ENCODE peak calls at places on chromosomes 6 and 20, in ten cellular contexts. One of them, this sample, is unnamed.

GRCh38 chr20:41168281-41169183 is 31.2 kb downstream of the PLCG1 start:
- DNase-seq in NCI-H226: no peak
- DNase-seq in GM13976: no peak
- DNase-seq in ELR: no peak
- DNase-seq in CD8-positive, alpha-beta memory T cell: no peak
- DNase-seq in KBM-7: no peak
- DNase-seq in activated naive CD4-positive, alpha-beta T cell: no peak
- DNase-seq in lung: no peak
- DNase-seq in iris pigment epithelial cell: no peak
- DNase-seq in DND-41: no peak
- DNase-seq in this sample: peak

GRCh38 chr6:17115251-17116089 is 13.6 kb downstream of the STMND1 start:
- DNase-seq in CD8-positive, alpha-beta memory T cell: no peak
- DNase-seq in ELR: peak
- DNase-seq in GM13976: no peak
- DNase-seq in NCI-H226: peak
- DNase-seq in DND-41: no peak
- DNase-seq in lung: no peak
- DNase-seq in iris pigment epithelial cell: peak
- DNase-seq in KBM-7: no peak
- DNase-seq in activated naive CD4-positive, alpha-beta T cell: no peak
- DNase-seq in this sample: no peak

GRCh38 chr6:112683926-112684325 is 336.8 kb downstream of the RFPL4B start:
- DNase-seq in activated naive CD4-positive, alpha-beta T cell: no peak
- DNase-seq in ELR: peak
- DNase-seq in DND-41: no peak
- DNase-seq in lung: no peak
- DNase-seq in GM13976: no peak
- DNase-seq in iris pigment epithelial cell: peak
- DNase-seq in NCI-H226: peak
- DNase-seq in CD8-positive, alpha-beta memory T cell: no peak
- DNase-seq in KBM-7: no peak
- DNase-seq in this sample: peak

GRCh38 chr6:146914563-146915483 is 289.4 kb upstream of the STXBP5 start:
- DNase-seq in NCI-H226: peak
- DNase-seq in GM13976: no peak
- DNase-seq in iris pigment epithelial cell: peak
- DNase-seq in DND-41: no peak
- DNase-seq in CD8-positive, alpha-beta memory T cell: no peak
- DNase-seq in KBM-7: peak
- DNase-seq in ELR: peak
- DNase-seq in lung: no peak
- DNase-seq in activated naive CD4-positive, alpha-beta T cell: no peak
- DNase-seq in this sample: peak

GRCh38 chr6:5681480-5681879 is 325.2 kb downstream of the NRN1 start:
- DNase-seq in lung: no peak
- DNase-seq in KBM-7: no peak
- DNase-seq in CD8-positive, alpha-beta memory T cell: no peak
- DNase-seq in ELR: no peak
- DNase-seq in activated naive CD4-positive, alpha-beta T cell: no peak
- DNase-seq in DND-41: no peak
- DNase-seq in GM13976: peak
- DNase-seq in NCI-H226: no peak
- DNase-seq in iris pigment epithelial cell: no peak
- DNase-seq in this sample: peak

GRCh38 chr20:51616060-51616459 is 73.5 kb upstream of the NFATC2 start:
- DNase-seq in NCI-H226: no peak
- DNase-seq in KBM-7: no peak
- DNase-seq in DND-41: no peak
- DNase-seq in GM13976: no peak
- DNase-seq in iris pigment epithelial cell: no peak
- DNase-seq in ELR: peak
- DNase-seq in lung: no peak
- DNase-seq in activated naive CD4-positive, alpha-beta T cell: no peak
- DNase-seq in CD8-positive, alpha-beta memory T cell: no peak
- DNase-seq in this sample: no peak

GRCh38 chr20:45545754-45546453 is 1.3 kb downstream of the EPPIN start:
- DNase-seq in iris pigment epithelial cell: peak
- DNase-seq in DND-41: no peak
- DNase-seq in NCI-H226: peak
- DNase-seq in GM13976: peak
- DNase-seq in KBM-7: peak
- DNase-seq in CD8-positive, alpha-beta memory T cell: no peak
- DNase-seq in lung: no peak
- DNase-seq in activated naive CD4-positive, alpha-beta T cell: no peak
- DNase-seq in ELR: peak
- DNase-seq in this sample: peak

GRCh38 chr6:142055219-142055618 is 77.5 kb upstream of the GJE1 start:
- DNase-seq in NCI-H226: no peak
- DNase-seq in DND-41: no peak
- DNase-seq in CD8-positive, alpha-beta memory T cell: no peak
- DNase-seq in GM13976: no peak
- DNase-seq in KBM-7: no peak
- DNase-seq in iris pigment epithelial cell: no peak
- DNase-seq in activated naive CD4-positive, alpha-beta T cell: no peak
- DNase-seq in lung: no peak
- DNase-seq in ELR: no peak
- DNase-seq in this sample: no peak

GRCh38 chr6:158853072-158853871 is 34.1 kb upstream of the EZR start:
- DNase-seq in activated naive CD4-positive, alpha-beta T cell: peak
- DNase-seq in lung: peak
- DNase-seq in GM13976: peak
- DNase-seq in iris pigment epithelial cell: peak
- DNase-seq in DND-41: peak
- DNase-seq in ELR: peak
- DNase-seq in CD8-positive, alpha-beta memory T cell: peak
- DNase-seq in KBM-7: peak
- DNase-seq in NCI-H226: peak
- DNase-seq in this sample: peak

GRCh38 chr6:80508885-80509630 is 402.6 kb downstream of the BCKDHB start:
- DNase-seq in ELR: no peak
- DNase-seq in GM13976: no peak
- DNase-seq in CD8-positive, alpha-beta memory T cell: no peak
- DNase-seq in KBM-7: no peak
- DNase-seq in activated naive CD4-positive, alpha-beta T cell: no peak
- DNase-seq in lung: no peak
- DNase-seq in iris pigment epithelial cell: peak
- DNase-seq in DND-41: no peak
- DNase-seq in NCI-H226: no peak
- DNase-seq in this sample: no peak

GRCh38 chr6:3849681-3850450 is 693 bp downstream of the FAM50B start:
- DNase-seq in lung: no peak
- DNase-seq in NCI-H226: no peak
- DNase-seq in iris pigment epithelial cell: peak
- DNase-seq in DND-41: no peak
- DNase-seq in KBM-7: no peak
- DNase-seq in activated naive CD4-positive, alpha-beta T cell: peak
- DNase-seq in ELR: peak
- DNase-seq in CD8-positive, alpha-beta memory T cell: no peak
- DNase-seq in GM13976: peak
- DNase-seq in this sample: peak

GRCh38 chr6:119952696-119953095 is 603.1 kb upstream of the MAN1A1 start:
- DNase-seq in activated naive CD4-positive, alpha-beta T cell: no peak
- DNase-seq in GM13976: no peak
- DNase-seq in NCI-H226: no peak
- DNase-seq in lung: no peak
- DNase-seq in CD8-positive, alpha-beta memory T cell: no peak
- DNase-seq in DND-41: no peak
- DNase-seq in KBM-7: no peak
- DNase-seq in ELR: no peak
- DNase-seq in iris pigment epithelial cell: no peak
- DNase-seq in this sample: no peak

GRCh38 chr6:45057711-45058110 is 270.4 kb upstream of the RUNX2 start:
- DNase-seq in NCI-H226: no peak
- DNase-seq in DND-41: no peak
- DNase-seq in GM13976: no peak
- DNase-seq in CD8-positive, alpha-beta memory T cell: no peak
- DNase-seq in lung: no peak
- DNase-seq in KBM-7: no peak
- DNase-seq in ELR: no peak
- DNase-seq in iris pigment epithelial cell: no peak
- DNase-seq in activated naive CD4-positive, alpha-beta T cell: no peak
- DNase-seq in this sample: no peak

GRCh38 chr6:98657764-98658163 is 176.6 kb upstream of the POU3F2 start:
- DNase-seq in DND-41: peak
- DNase-seq in iris pigment epithelial cell: peak
- DNase-seq in lung: no peak
- DNase-seq in KBM-7: peak
- DNase-seq in CD8-positive, alpha-beta memory T cell: no peak
- DNase-seq in NCI-H226: no peak
- DNase-seq in ELR: peak
- DNase-seq in GM13976: no peak
- DNase-seq in activated naive CD4-positive, alpha-beta T cell: no peak
- DNase-seq in this sample: no peak

GRCh38 chr20:11529046-11529445 is 388.6 kb upstream of the BTBD3 start:
- DNase-seq in ELR: no peak
- DNase-seq in KBM-7: no peak
- DNase-seq in DND-41: no peak
- DNase-seq in lung: no peak
- DNase-seq in activated naive CD4-positive, alpha-beta T cell: no peak
- DNase-seq in GM13976: no peak
- DNase-seq in CD8-positive, alpha-beta memory T cell: no peak
- DNase-seq in NCI-H226: no peak
- DNase-seq in iris pigment epithelial cell: peak
- DNase-seq in this sample: peak

GRCh38 chr6:39804666-39805065 is 12.5 kb downstream of the DAAM2 start:
- DNase-seq in KBM-7: no peak
- DNase-seq in CD8-positive, alpha-beta memory T cell: no peak
- DNase-seq in ELR: peak
- DNase-seq in NCI-H226: peak
- DNase-seq in DND-41: no peak
- DNase-seq in lung: peak
- DNase-seq in iris pigment epithelial cell: peak
- DNase-seq in activated naive CD4-positive, alpha-beta T cell: no peak
- DNase-seq in GM13976: no peak
- DNase-seq in this sample: peak

GRCh38 chr20:32964575-32964974 is 39.7 kb downstream of the SUN5 start:
- DNase-seq in activated naive CD4-positive, alpha-beta T cell: no peak
- DNase-seq in lung: no peak
- DNase-seq in ELR: no peak
- DNase-seq in DND-41: peak
- DNase-seq in CD8-positive, alpha-beta memory T cell: no peak
- DNase-seq in GM13976: no peak
- DNase-seq in KBM-7: no peak
- DNase-seq in NCI-H226: no peak
- DNase-seq in iris pigment epithelial cell: no peak
- DNase-seq in this sample: no peak

GRCh38 chr6:43258807-43259686 is 15.8 kb downstream of the TTBK1 start:
- DNase-seq in KBM-7: no peak
- DNase-seq in lung: no peak
- DNase-seq in DND-41: no peak
- DNase-seq in GM13976: no peak
- DNase-seq in NCI-H226: no peak
- DNase-seq in activated naive CD4-positive, alpha-beta T cell: no peak
- DNase-seq in ELR: no peak
- DNase-seq in iris pigment epithelial cell: no peak
- DNase-seq in CD8-positive, alpha-beta memory T cell: no peak
- DNase-seq in this sample: peak

GRCh38 chr6:1940381-1940780 is 305.0 kb downstream of the GMDS start:
- DNase-seq in GM13976: peak
- DNase-seq in iris pigment epithelial cell: peak
- DNase-seq in NCI-H226: no peak
- DNase-seq in ELR: no peak
- DNase-seq in lung: no peak
- DNase-seq in KBM-7: no peak
- DNase-seq in DND-41: no peak
- DNase-seq in activated naive CD4-positive, alpha-beta T cell: no peak
- DNase-seq in CD8-positive, alpha-beta memory T cell: no peak
- DNase-seq in this sample: no peak

GRCh38 chr6:3259491-3259958 is 778 bp downstream of the PSMG4 start:
- DNase-seq in DND-41: peak
- DNase-seq in KBM-7: peak
- DNase-seq in activated naive CD4-positive, alpha-beta T cell: no peak
- DNase-seq in ELR: peak
- DNase-seq in lung: no peak
- DNase-seq in NCI-H226: peak
- DNase-seq in GM13976: no peak
- DNase-seq in iris pigment epithelial cell: peak
- DNase-seq in CD8-positive, alpha-beta memory T cell: peak
- DNase-seq in this sample: peak

GRCh38 chr6:123953920-123954319 is 150.3 kb downstream of the NKAIN2 start:
- DNase-seq in lung: no peak
- DNase-seq in ELR: no peak
- DNase-seq in GM13976: no peak
- DNase-seq in NCI-H226: no peak
- DNase-seq in activated naive CD4-positive, alpha-beta T cell: no peak
- DNase-seq in KBM-7: no peak
- DNase-seq in CD8-positive, alpha-beta memory T cell: no peak
- DNase-seq in iris pigment epithelial cell: no peak
- DNase-seq in DND-41: no peak
- DNase-seq in this sample: no peak

GRCh38 chr6:162055365-162055764 is 672.2 kb downstream of the PRKN start:
- DNase-seq in activated naive CD4-positive, alpha-beta T cell: no peak
- DNase-seq in KBM-7: no peak
- DNase-seq in iris pigment epithelial cell: no peak
- DNase-seq in CD8-positive, alpha-beta memory T cell: no peak
- DNase-seq in lung: no peak
- DNase-seq in ELR: no peak
- DNase-seq in DND-41: no peak
- DNase-seq in NCI-H226: no peak
- DNase-seq in GM13976: no peak
- DNase-seq in this sample: no peak

GRCh38 chr6:158284340-158285210 is 27.7 kb upstream of the TULP4 start:
- DNase-seq in iris pigment epithelial cell: peak
- DNase-seq in NCI-H226: no peak
- DNase-seq in CD8-positive, alpha-beta memory T cell: no peak
- DNase-seq in DND-41: no peak
- DNase-seq in lung: no peak
- DNase-seq in KBM-7: no peak
- DNase-seq in activated naive CD4-positive, alpha-beta T cell: no peak
- DNase-seq in GM13976: no peak
- DNase-seq in ELR: peak
- DNase-seq in this sample: peak

GRCh38 chr6:47379328-47379727 is 69.6 kb upstream of the TNFRSF21 start:
- DNase-seq in activated naive CD4-positive, alpha-beta T cell: no peak
- DNase-seq in iris pigment epithelial cell: peak
- DNase-seq in GM13976: no peak
- DNase-seq in KBM-7: no peak
- DNase-seq in CD8-positive, alpha-beta memory T cell: no peak
- DNase-seq in NCI-H226: no peak
- DNase-seq in DND-41: no peak
- DNase-seq in ELR: no peak
- DNase-seq in lung: no peak
- DNase-seq in this sample: no peak

GRCh38 chr6:136338486-136338885 is 48.8 kb upstream of the BCLAF1 start:
- DNase-seq in activated naive CD4-positive, alpha-beta T cell: no peak
- DNase-seq in iris pigment epithelial cell: no peak
- DNase-seq in lung: no peak
- DNase-seq in CD8-positive, alpha-beta memory T cell: no peak
- DNase-seq in GM13976: no peak
- DNase-seq in KBM-7: peak
- DNase-seq in DND-41: no peak
- DNase-seq in NCI-H226: no peak
- DNase-seq in ELR: no peak
- DNase-seq in this sample: no peak

GRCh38 chr6:43426928-43427405 is 374 bp upstream of the ABCC10 start:
- DNase-seq in GM13976: no peak
- DNase-seq in DND-41: no peak
- DNase-seq in CD8-positive, alpha-beta memory T cell: no peak
- DNase-seq in ELR: no peak
- DNase-seq in activated naive CD4-positive, alpha-beta T cell: no peak
- DNase-seq in KBM-7: no peak
- DNase-seq in NCI-H226: no peak
- DNase-seq in lung: no peak
- DNase-seq in iris pigment epithelial cell: no peak
- DNase-seq in this sample: no peak

GRCh38 chr20:52746190-52746589 is 226.0 kb upstream of the TSHZ2 start:
- DNase-seq in activated naive CD4-positive, alpha-beta T cell: no peak
- DNase-seq in DND-41: no peak
- DNase-seq in CD8-positive, alpha-beta memory T cell: no peak
- DNase-seq in NCI-H226: no peak
- DNase-seq in GM13976: no peak
- DNase-seq in lung: no peak
- DNase-seq in KBM-7: no peak
- DNase-seq in iris pigment epithelial cell: no peak
- DNase-seq in ELR: no peak
- DNase-seq in this sample: no peak

GRCh38 chr20:36465109-36466080 is 75.9 kb upstream of the MYL9 start:
- DNase-seq in KBM-7: peak
- DNase-seq in lung: no peak
- DNase-seq in iris pigment epithelial cell: peak
- DNase-seq in DND-41: no peak
- DNase-seq in activated naive CD4-positive, alpha-beta T cell: peak
- DNase-seq in ELR: peak
- DNase-seq in GM13976: no peak
- DNase-seq in NCI-H226: peak
- DNase-seq in CD8-positive, alpha-beta memory T cell: no peak
- DNase-seq in this sample: peak

This sample was measured in osteoblast.